ENCODE peak calls at places on chromosomes 13 and 19, in seven cellular contexts. G is colonic mucosa; V is T follicular helper cell; U is Daoy; Y is A549; O is stimulated activated CD8-positive, alpha-beta memory T cell treated with anti-CD3 and anti-CD28 coated beads, Interleukin-15, amount 100 ng/mL, for 24 hours; A is stimulated activated CD4-positive, alpha-beta T cell treated with anti-CD3 and anti-CD28 coated beads, Interleukin-15, amount 100 ng/mL, for 1 hour. L is an unnamed sample.

GRCh38 chr19:44757057-44757734 is 8.7 kb downstream of the BCL3 start:
- DNase-seq in G (no peak), V (no peak), U (no peak), Y (no peak), O (no peak), A (no peak), L (no peak)

GRCh38 chr19:35937345-35938281 is 1.4 kb downstream of the LRFN3 start:
- DNase-seq in G (no peak), V (no peak), U (no peak), Y (no peak), O (no peak), A (no peak), L (no peak)

GRCh38 chr19:21851596-21852345 is 15.8 kb upstream of the ZNF43 start:
- DNase-seq in G (peak; percentile 96), V (peak; percentile 84), U (peak; percentile 96), Y (peak; percentile 81), O (peak; percentile 65), A (peak; percentile 71), L (peak; percentile 96)

GRCh38 chr13:30159446-30159839 is 147.9 kb downstream of the KATNAL1 start:
- DNase-seq in G (no peak), V (no peak), U (peak; percentile 90), Y (no peak), O (no peak), A (no peak), L (no peak)

GRCh38 chr19:47641891-47642485 is 33.1 kb downstream of the BICRA start:
- DNase-seq in G (no peak), V (no peak), U (no peak), Y (no peak), O (no peak), A (no peak), L (no peak)

GRCh38 chr19:46196410-46197124 is 33.0 kb upstream of the IGFL1 start:
- DNase-seq in G (no peak), V (no peak), U (no peak), Y (no peak), O (no peak), A (no peak), L (no peak)

GRCh38 chr13:39684531-39685137 is 29.2 kb downstream of the COG6 start:
- DNase-seq in G (no peak), V (no peak), U (no peak), Y (peak; percentile 3), O (no peak), A (no peak), L (no peak)

GRCh38 chr19:8262431-8262830 is 45.7 kb downstream of the CD320 start:
- DNase-seq in G (no peak), V (no peak), U (no peak), Y (no peak), O (no peak), A (no peak), L (no peak)

GRCh38 chr19:35236638-35237400 is 8.3 kb upstream of the FAM187B start:
- DNase-seq in G (no peak), V (no peak), U (no peak), Y (no peak), O (no peak), A (no peak), L (no peak)

GRCh38 chr19:19597809-19598306 is 20.6 kb downstream of the PBX4 start:
- DNase-seq in G (no peak), V (peak; percentile 41), U (no peak), Y (no peak), O (no peak), A (peak; percentile 26), L (no peak)

GRCh38 chr19:46520616-46521015 is 24.9 kb upstream of the PNMA8B start:
- DNase-seq in G (no peak), V (no peak), U (peak; percentile 29), Y (no peak), O (no peak), A (no peak), L (no peak)

GRCh38 chr13:98535501-98536357 is 41.2 kb downstream of the STK24 start:
- DNase-seq in G (no peak), V (no peak), U (no peak), Y (no peak), O (no peak), A (no peak), L (no peak)

GRCh38 chr19:31066385-31066784 is 282.9 kb downstream of the TSHZ3 start:
- DNase-seq in G (no peak), V (no peak), U (peak; percentile 81), Y (peak; percentile 84), O (no peak), A (no peak), L (no peak)

GRCh38 chr13:93776936-93777335 is 550.3 kb downstream of the GPC6 start:
- DNase-seq in G (no peak), V (no peak), U (peak; percentile 13), Y (no peak), O (no peak), A (no peak), L (no peak)

GRCh38 chr19:40315812-40316475 is 30.8 kb upstream of the AKT2 start:
- DNase-seq in G (no peak), V (no peak), U (no peak), Y (no peak), O (no peak), A (no peak), L (no peak)

GRCh38 chr19:40217921-40218890 is at the start of gene TTC9B:
- DNase-seq in G (no peak), V (peak; percentile 29), U (peak; percentile 66), Y (no peak), O (peak; percentile 8), A (no peak), L (peak; percentile 70)

GRCh38 chr13:50322006-50322405 is 306.8 kb downstream of the KCNRG start:
- DNase-seq in G (no peak), V (no peak), U (no peak), Y (no peak), O (no peak), A (no peak), L (no peak)

GRCh38 chr19:17108453-17108784 is 32.8 kb downstream of the MYO9B start:
- DNase-seq in G (no peak), V (no peak), U (no peak), Y (no peak), O (no peak), A (no peak), L (no peak)

GRCh38 chr13:35961461-35962220 is 169.5 kb downstream of the DCLK1 start:
- DNase-seq in G (no peak), V (no peak), U (no peak), Y (no peak), O (no peak), A (no peak), L (no peak)

GRCh38 chr13:106566682-106567420 is 1.1 kb downstream of the ARGLU1 start:
- DNase-seq in G (peak; percentile 77), V (no peak), U (peak; percentile 59), Y (peak; percentile 35), O (peak; percentile 13), A (peak; percentile 8), L (no peak)

GRCh38 chr13:24985102-24985501 is 110.8 kb upstream of the PABPC3 start:
- DNase-seq in G (no peak), V (no peak), U (peak; percentile 20), Y (no peak), O (no peak), A (no peak), L (no peak)

GRCh38 chr13:42112864-42113263 is 64.4 kb downstream of the DGKH start:
- DNase-seq in G (no peak), V (no peak), U (no peak), Y (no peak), O (no peak), A (no peak), L (no peak)

L was measured in type B pancreatic cell.